ENCODE peak calls at places on chromosomes 11 and 22, in five cellular contexts. G, P, K, A and Y are unnamed samples.

GRCh38 chr22:50530280-50530856 is 556 bp upstream of the TYMP start:
- DNase-seq in K (no peak), P (no peak), G (peak), A (peak), Y (peak)

GRCh38 chr11:118151421-118151820 is 1.2 kb downstream of the SCN4B start:
- DNase-seq in A (no peak), G (no peak), K (no peak), P (no peak), Y (no peak)

GRCh38 chr11:44577231-44577834 is 11.9 kb downstream of the CD82 start:
- DNase-seq in P (no peak), G (no peak), K (no peak), A (no peak), Y (no peak)

GRCh38 chr11:19466314-19466713 is 225.6 kb upstream of the E2F8 start:
- DNase-seq in P (no peak), A (no peak), G (no peak), K (no peak), Y (no peak)

GRCh38 chr11:67699521-67699920 is 25.1 kb upstream of the ALDH3B2 start:
- DNase-seq in K (no peak), P (no peak), G (peak), A (peak), Y (no peak)

GRCh38 chr11:110716361-110716760 is 4.1 kb upstream of the ARHGAP20 start:
- DNase-seq in P (no peak), K (no peak), G (no peak), A (no peak), Y (no peak)

GRCh38 chr11:7551571-7551970 is 37.8 kb downstream of the PPFIBP2 start:
- DNase-seq in G (no peak), K (no peak), P (no peak), A (no peak), Y (no peak)

GRCh38 chr22:18905540-18906409 is at the start of gene DGCR6:
- DNase-seq in G (no peak), K (no peak), A (no peak), P (no peak), Y (no peak)

GRCh38 chr22:35540600-35541253 is at the start of gene RASD2:
- DNase-seq in P (peak), A (peak), G (peak), K (no peak), Y (no peak)

GRCh38 chr22:38432264-38432663 is 22.7 kb downstream of the KCNJ4 start:
- DNase-seq in A (no peak), K (no peak), G (no peak), P (no peak), Y (peak)

GRCh38 chr11:30282289-30282631 is 40.6 kb upstream of the ARL14EP start:
- DNase-seq in K (peak), A (no peak), P (no peak), G (no peak), Y (no peak)

GRCh38 chr11:62687508-62688396 is 1.6 kb downstream of the LRRN4CL start:
- DNase-seq in K (no peak), G (no peak), P (no peak), A (no peak), Y (no peak)

GRCh38 chr11:67504950-67505561 is at the start of gene PITPNM1:
- DNase-seq in K (no peak), P (peak), A (peak), G (peak), Y (peak)

GRCh38 chr11:122365545-122366380 is 249.7 kb upstream of the BLID start:
- DNase-seq in P (no peak), G (no peak), A (no peak), K (no peak), Y (no peak)

GRCh38 chr22:21015051-21016006 is at the start of gene P2RX6:
- DNase-seq in G (no peak), K (no peak), P (peak), A (no peak), Y (no peak)

GRCh38 chr22:43393845-43394474 is 17.9 kb upstream of the MPPED1 start:
- DNase-seq in G (no peak), P (no peak), K (no peak), A (no peak), Y (no peak)

GRCh38 chr22:43390166-43390565 is 21.6 kb upstream of the MPPED1 start:
- DNase-seq in K (no peak), P (no peak), G (no peak), A (no peak), Y (no peak)

GRCh38 chr22:43393132-43393844 is 18.5 kb upstream of the MPPED1 start:
- DNase-seq in P (no peak), G (no peak), A (no peak), K (no peak), Y (peak)

GRCh38 chr22:43391306-43391705 is 20.5 kb upstream of the MPPED1 start:
- DNase-seq in G (no peak), K (no peak), P (no peak), A (no peak), Y (peak)

GRCh38 chr22:43392385-43392989 is 19.3 kb upstream of the MPPED1 start:
- DNase-seq in A (no peak), K (no peak), P (no peak), G (no peak), Y (no peak)
- TF ChIP-seq HDAC2 in A (no peak), K (no peak), P (no peak), G (no peak), Y (no peak)

GRCh38 chr22:32880906-32881596 is 79.5 kb downstream of the TIMP3 start:
- DNase-seq in K (no peak), G (no peak), P (peak), A (no peak), Y (no peak)
- TF ChIP-seq HDAC2 in K (no peak), G (no peak), P (peak), A (no peak), Y (no peak)

GRCh38 chr11:111812211-111812610 is 46.0 kb upstream of the PPP2R1B start:
- DNase-seq in A (no peak), K (no peak), G (no peak), P (no peak), Y (no peak)

GRCh38 chr11:111814106-111814505 is 47.9 kb upstream of the PPP2R1B start:
- DNase-seq in G (no peak), P (no peak), K (no peak), A (no peak), Y (no peak)

GRCh38 chr11:111811445-111811844 is 45.3 kb upstream of the PPP2R1B start:
- DNase-seq in K (no peak), G (no peak), A (no peak), P (no peak), Y (no peak)

GRCh38 chr11:111815489-111815888 is 49.3 kb upstream of the PPP2R1B start:
- DNase-seq in K (no peak), P (no peak), G (no peak), A (no peak), Y (no peak)

GRCh38 chr11:111814567-111814966 is 48.4 kb upstream of the PPP2R1B start:
- DNase-seq in K (no peak), G (no peak), P (no peak), A (no peak), Y (no peak)
- TF ChIP-seq HDAC2 in K (no peak), G (no peak), P (no peak), A (no peak), Y (no peak)

DNA sequence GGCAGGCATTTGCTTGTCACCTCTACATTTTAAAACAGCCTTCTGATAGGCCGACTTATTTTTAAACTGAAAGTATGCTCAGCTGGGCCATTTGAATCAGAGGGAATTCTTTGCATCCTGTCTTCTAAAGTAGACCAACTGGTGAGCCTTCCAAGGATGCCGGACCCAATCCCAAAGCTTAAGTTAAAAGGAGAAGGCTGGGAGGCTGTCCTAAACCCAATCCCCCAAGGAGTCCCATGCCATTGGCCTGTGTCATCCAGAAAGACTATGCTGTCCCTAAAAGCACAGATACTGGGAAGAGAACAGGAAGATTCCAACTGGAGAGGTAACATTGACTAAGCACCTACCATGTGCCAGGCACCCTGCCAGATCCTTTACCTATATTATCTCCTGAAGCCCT is 18.0 kb downstream of the TENM4 start:
- DNase-seq in K (no peak), G (no peak), A (no peak), P (no peak), Y (no peak)
- TF ChIP-seq HDAC2 in K (no peak), G (no peak), A (no peak), P (no peak), Y (no peak)

GRCh38 chr11:83709434-83709833 is 423.3 kb upstream of the CCDC90B start:
- DNase-seq in P (no peak), K (no peak), A (no peak), G (no peak), Y (no peak)

GRCh38 chr11:83717551-83717950 is 431.4 kb upstream of the CCDC90B start:
- DNase-seq in K (no peak), P (no peak), A (no peak), G (no peak), Y (no peak)

GRCh38 chr11:83711035-83711630 is 425.0 kb upstream of the CCDC90B start:
- DNase-seq in P (no peak), K (no peak), A (no peak), G (peak), Y (peak)

GRCh38 chr11:83715927-83716525 is 429.9 kb upstream of the CCDC90B start:
- DNase-seq in G (no peak), P (no peak), A (no peak), K (no peak), Y (no peak)

GRCh38 chr11:83713701-83714100 is 427.5 kb upstream of the CCDC90B start:
- DNase-seq in P (no peak), G (no peak), A (no peak), K (no peak), Y (no peak)
- TF ChIP-seq HDAC2 in P (no peak), G (no peak), A (no peak), K (no peak), Y (no peak)

DNA sequence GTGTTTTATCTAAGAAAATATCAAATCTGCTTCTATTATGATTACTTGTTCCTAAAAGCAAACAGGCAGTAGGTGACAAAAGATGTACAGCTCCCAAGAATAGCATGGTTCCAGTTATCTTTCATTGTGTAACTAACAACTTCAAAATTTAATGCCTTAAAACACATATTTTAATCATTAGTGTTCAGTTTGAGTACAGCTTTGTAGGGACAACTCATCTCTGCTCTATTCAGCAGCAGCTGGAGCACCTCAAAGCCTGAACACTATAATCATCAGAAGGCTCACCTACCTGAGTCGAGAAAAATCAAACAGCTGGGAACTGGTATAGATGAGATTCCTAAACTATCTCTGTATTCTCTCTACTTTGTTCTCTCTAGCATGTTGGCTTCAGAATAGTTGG is 24.3 kb upstream of the OR5B12 start:
- DNase-seq in A (no peak), G (no peak), P (no peak), K (no peak), Y (no peak)
- TF ChIP-seq HDAC2 in A (no peak), G (no peak), P (no peak), K (no peak), Y (no peak)

DNA sequence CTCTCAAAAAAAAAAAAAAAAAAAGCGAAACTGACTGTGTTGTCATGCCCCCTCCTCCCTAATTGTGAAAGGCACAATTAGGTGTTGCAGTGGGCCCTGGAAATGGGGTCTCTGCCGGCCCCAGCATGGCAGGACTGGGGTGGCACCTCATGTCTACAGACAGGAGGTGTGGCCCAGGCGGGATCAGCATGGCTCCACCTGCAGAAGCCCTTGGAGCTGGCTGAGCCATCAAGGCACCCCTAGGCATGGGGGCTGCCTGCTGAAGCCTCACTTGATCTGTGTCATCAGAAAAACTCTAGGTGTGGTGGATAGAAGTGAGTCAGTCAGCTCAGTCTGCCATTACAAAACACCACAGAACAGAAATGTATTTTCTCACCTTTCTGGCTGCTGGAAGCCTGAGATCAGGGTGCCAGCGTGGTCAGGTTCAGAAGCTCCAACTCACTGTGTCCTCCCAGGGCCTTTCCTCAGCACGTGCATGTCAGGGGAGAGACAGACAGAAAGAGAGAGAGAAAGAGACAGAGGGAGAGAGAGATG is 10.1 kb upstream of the B4GALNT4 start:
- DNase-seq in G (no peak), P (no peak), K (no peak), A (no peak), Y (no peak)
- TF ChIP-seq HDAC2 in G (no peak), P (no peak), K (no peak), A (no peak), Y (no peak)